ENCODE peak calls at places on chromosomes 16 and 17, in six cellular contexts. F is activated naive CD4-positive, alpha-beta T cell; Z is NCI-H1105; L is BJ; E is activated CD8-positive, alpha-beta memory T cell treated with anti-CD3 and anti-CD28 coated beads for 1 hour; O is transverse colon. J is an unnamed sample.

GRCh38 chr16:68764866-68765265 is 27.8 kb downstream of the CDH1 start:
- DNase-seq in F (no peak), Z (no peak), L (no peak), E (no peak), O (no peak), J (no peak)

GRCh38 chr17:57442401-57442823 is 186.1 kb downstream of the MSI2 start:
- DNase-seq in F (no peak), Z (peak; percentile 28), L (no peak), E (no peak), O (no peak), J (no peak)

GRCh38 chr16:68756250-68757051 is 19.4 kb downstream of the CDH1 start:
- DNase-seq in F (no peak), Z (no peak), L (no peak), E (no peak), O (peak; percentile 83), J (no peak)

GRCh38 chr16:73368715-73369114 is 320.8 kb upstream of the ZFHX3 start:
- DNase-seq in F (no peak), Z (no peak), L (no peak), E (no peak), O (no peak), J (no peak)

GRCh38 chr16:78775161-78775561 is 675.7 kb downstream of the WWOX start:
- DNase-seq in F (no peak), Z (no peak), L (no peak), E (no peak), O (no peak), J (no peak)

GRCh38 chr17:8857919-8858318 is 9.6 kb downstream of the PIK3R6 start:
- DNase-seq in F (no peak), Z (no peak), L (peak; percentile 62), E (no peak), O (no peak), J (no peak)

GRCh38 chr16:30947533-30948086 is 1.3 kb upstream of the ORAI3 start:
- DNase-seq in F (no peak), Z (no peak), L (no peak), E (no peak), O (no peak), J (no peak)

GRCh38 chr17:7101531-7101930 is 13.1 kb downstream of the ASGR2 start:
- DNase-seq in F (no peak), Z (no peak), L (no peak), E (no peak), O (no peak), J (no peak)

GRCh38 chr16:35102780-35103403 is 1643.5 kb downstream of the TP53TG3F start:
- DNase-seq in F (no peak), Z (peak; percentile 3), L (no peak), E (no peak), O (no peak), J (no peak)

GRCh38 chr17:63460018-63460417 is 13.9 kb upstream of the CYB561 start:
- DNase-seq in F (no peak), Z (no peak), L (no peak), E (no peak), O (no peak), J (no peak)

GRCh38 chr17:47208744-47209488 is at the start of gene MYL4:
- DNase-seq in F (no peak), Z (no peak), L (no peak), E (no peak), O (no peak), J (peak; percentile 39)

GRCh38 chr17:17320911-17321220 is 17.7 kb downstream of the NT5M start:
- DNase-seq in F (no peak), Z (no peak), L (no peak), E (no peak), O (no peak), J (no peak)

GRCh38 chr16:66618588-66618987 is 14.1 kb downstream of the CMTM3 start:
- DNase-seq in F (no peak), Z (no peak), L (peak; percentile 96), E (no peak), O (no peak), J (no peak)

GRCh38 chr17:54426287-54426886 is 474.3 kb upstream of the TOM1L1 start:
- DNase-seq in F (no peak), Z (peak; percentile 5), L (no peak), E (no peak), O (no peak), J (no peak)

GRCh38 chr17:75635610-75636202 is 2.5 kb downstream of the SMIM5 start:
- DNase-seq in F (no peak), Z (no peak), L (no peak), E (no peak), O (peak; percentile 77), J (no peak)

GRCh38 chr17:62860962-62861873 is 53.1 kb upstream of the MARCHF10 start:
- DNase-seq in F (no peak), Z (no peak), L (no peak), E (no peak), O (no peak), J (no peak)

GRCh38 chr17:49763735-49764558 is at the start of gene FAM117A:
- DNase-seq in F (peak; percentile 90), Z (peak; percentile 97), L (peak; percentile 91), E (peak; percentile 94), O (peak; percentile 98), J (peak; percentile 89)

GRCh38 chr17:41404024-41404651 is 6.7 kb upstream of the KRT31 start:
- DNase-seq in F (no peak), Z (peak; percentile 65), L (peak; percentile 94), E (no peak), O (no peak), J (no peak)

GRCh38 chr17:66466933-66467367 is 164.5 kb downstream of the PRKCA start:
- DNase-seq in F (no peak), Z (no peak), L (peak; percentile 96), E (no peak), O (peak; percentile 22), J (no peak)

GRCh38 chr17:46822388-46822921 is 4.0 kb upstream of the WNT3 start:
- DNase-seq in F (no peak), Z (no peak), L (no peak), E (no peak), O (peak; percentile 14), J (no peak)

J was measured in D721Med.